ENCODE peak calls at places on chromosomes 12 and 14, in five cellular contexts. Y is stimulated activated CD8-positive, alpha-beta memory T cell treated with anti-CD3 and anti-CD28 coated beads, Interleukin-15, amount 100 ng/mL, for 24 hours; U is T47D; G is ovary; A is dermis microvascular lymphatic vessel endothelial cell. I is an unnamed sample.

GRCh38 chr12:123388218-123388947 is 4.5 kb downstream of the KMT5A start:
- DNase-seq in Y (peak), U (peak), G (peak), A (peak), I (peak)

GRCh38 chr12:1605129-1606020 is 11.0 kb upstream of the FBXL14 start:
- DNase-seq in Y (no peak), G (peak), A (peak), U (peak), I (peak)

GRCh38 chr14:102777711-102778615 is 714 bp downstream of the TRAF3 start:
- DNase-seq in G (peak), U (peak), A (no peak), Y (no peak), I (no peak)

GRCh38 chr14:78278464-78278863 is 108.3 kb downstream of the NRXN3 start:
- DNase-seq in G (no peak), U (no peak), Y (no peak), A (no peak), I (no peak)

GRCh38 chr12:59973515-59973914 is 377.7 kb downstream of the SLC16A7 start:
- DNase-seq in U (no peak), Y (no peak), G (no peak), A (no peak), I (no peak)

GRCh38 chr14:23169622-23170021 is 13.8 kb downstream of the SLC7A8 start:
- DNase-seq in G (no peak), Y (no peak), A (no peak), U (no peak), I (no peak)

GRCh38 chr12:42766754-42767153 is 177.2 kb upstream of the PRICKLE1 start:
- DNase-seq in U (no peak), G (no peak), Y (no peak), A (no peak), I (no peak)

GRCh38 chr12:3247596-3248270 is 170.6 kb downstream of the TSPAN9 start:
- DNase-seq in Y (no peak), U (no peak), G (no peak), A (no peak), I (no peak)

GRCh38 chr14:32300146-32300545 is 29.0 kb upstream of the AKAP6 start:
- DNase-seq in U (no peak), G (no peak), A (no peak), Y (no peak), I (no peak)

GRCh38 chr12:114790276-114790675 is 106.3 kb upstream of the TBX3 start:
- DNase-seq in U (no peak), Y (no peak), A (no peak), G (no peak), I (no peak)

GRCh38 chr14:46259536-46259935 is 392.0 kb downstream of the RPL10L start:
- DNase-seq in Y (no peak), G (no peak), A (no peak), U (no peak), I (no peak)

GRCh38 chr12:49655595-49656236 is 32.4 kb downstream of the PRPF40B start:
- DNase-seq in A (no peak), U (no peak), Y (no peak), G (no peak), I (no peak)

GRCh38 chr14:74259513-74259912 is 20.3 kb downstream of the VSX2 start:
- DNase-seq in U (no peak), A (no peak), Y (no peak), G (no peak), I (no peak)

GRCh38 chr14:24630872-24631477 is 3.0 kb downstream of the GZMB start:
- DNase-seq in A (no peak), G (no peak), Y (no peak), U (no peak), I (no peak)